ENCODE peak calls at places on chromosomes 6 and 20, in eight cellular contexts. L is fibroblast of lung, E is heart right ventricle, Y is HCT116, S is thoracic aorta, K is breast epithelium, V is SK-N-SH, M is GM23248. F is an unnamed sample.

GRCh38 chr20:4592316-4593148 is 129.2 kb upstream of the PRND start:
- DNase-seq in Y (no peak), K (no peak), E (no peak), M (peak; percentile 64), S (no peak), V (peak; percentile 84), L (peak; percentile 31), F (peak; percentile 53)

GRCh38 chr6:112910256-112910655 is 563.1 kb downstream of the RFPL4B start:
- DNase-seq in Y (no peak), V (no peak), L (peak; percentile 75), S (no peak), M (peak; percentile 31), K (no peak), E (no peak), F (peak; percentile 23)

GRCh38 chr6:3195695-3196497 is 31.6 kb downstream of the TUBB2B start:
- DNase-seq in M (peak; percentile 18), S (no peak), V (peak; percentile 63), K (no peak), E (no peak), Y (peak; percentile 19), L (peak; percentile 36), F (no peak)

GRCh38 chr20:10586296-10586695 is 87.5 kb downstream of the JAG1 start:
- DNase-seq in E (no peak), K (no peak), L (peak; percentile 55), Y (no peak), M (no peak), V (no peak), S (no peak), F (no peak)

GRCh38 chr6:74606488-74607135 is 599.2 kb downstream of the COL12A1 start:
- DNase-seq in Y (no peak), L (peak; percentile 97), M (peak; percentile 94), E (no peak), S (no peak), K (no peak), V (no peak), F (peak; percentile 96)

GRCh38 chr6:37583261-37583660 is 83.6 kb upstream of the CCDC167 start:
- DNase-seq in K (no peak), M (no peak), S (no peak), E (no peak), V (no peak), L (no peak), Y (no peak), F (no peak)

GRCh38 chr6:163860194-163861081 is 445.9 kb downstream of the QKI start:
- DNase-seq in K (no peak), L (peak; percentile 77), E (no peak), Y (no peak), V (peak; percentile 81), M (peak; percentile 22), S (no peak), F (peak; percentile 70)

GRCh38 chr20:4633780-4634179 is 87.9 kb upstream of the PRND start:
- DNase-seq in Y (no peak), K (no peak), V (no peak), M (peak; percentile 89), S (no peak), L (peak; percentile 97), E (no peak), F (peak; percentile 91)

GRCh38 chr20:61543086-61543485 is 291.0 kb downstream of the CDH4 start:
- DNase-seq in L (no peak), K (no peak), S (no peak), E (no peak), M (no peak), V (no peak), Y (no peak), F (no peak)

GRCh38 chr20:40545478-40545877 is 143.6 kb downstream of the MAFB start:
- DNase-seq in E (no peak), M (no peak), K (no peak), L (no peak), Y (no peak), S (no peak), V (no peak), F (no peak)

GRCh38 chr6:51812231-51812630 is 275.2 kb downstream of the PKHD1 start:
- DNase-seq in M (no peak), L (no peak), K (no peak), E (no peak), Y (no peak), V (no peak), S (no peak), F (no peak)

GRCh38 chr6:112833546-112834215 is 486.6 kb downstream of the RFPL4B start:
- DNase-seq in M (no peak), K (no peak), V (no peak), S (no peak), Y (no peak), L (peak; percentile 65), E (no peak), F (no peak)

DNA sequence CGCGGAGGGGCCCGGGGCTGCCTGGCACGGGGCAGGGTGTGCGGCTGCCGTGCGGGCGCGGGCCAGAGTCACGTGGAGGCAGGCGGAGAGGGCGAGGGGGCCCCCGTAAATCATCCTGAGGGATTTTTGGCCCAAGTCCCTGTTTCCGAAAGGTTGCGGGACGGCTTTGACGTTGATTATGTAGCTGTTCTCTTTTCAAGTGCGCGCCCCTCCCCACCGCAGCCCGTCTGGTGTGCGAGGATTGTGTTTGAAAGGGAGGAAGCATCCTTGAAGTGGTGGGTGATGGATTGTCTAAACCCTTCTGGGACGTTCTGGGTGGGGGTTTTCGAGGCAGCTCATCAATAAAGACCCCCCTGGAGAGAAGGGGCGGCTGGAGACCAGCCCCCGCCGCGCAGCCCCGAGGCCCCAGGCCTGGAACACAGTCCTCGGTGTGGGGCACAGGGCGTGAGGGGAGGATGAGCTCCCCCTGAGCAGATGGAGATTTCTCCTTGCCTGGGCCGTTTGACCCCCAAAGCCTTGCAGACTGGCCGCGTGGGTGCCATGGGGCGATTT is 7.0 kb upstream of the FOXF2 start:
- DNase-seq in M (no peak), S (no peak), E (no peak), K (no peak), V (no peak), L (no peak), Y (no peak), F (no peak)
- H3K27me3 ChIP-seq in M (peaks cover 58% of the 10 kb centered on the region), S (peaks cover 48% of the 10 kb centered on the region), E (peaks cover 100% of the 10 kb centered on the region), K (peaks cover 92% of the 10 kb centered on the region), V (peaks cover 98% of the 10 kb centered on the region), L (no peaks in the 10 kb centered on the region), Y (no peaks in the 10 kb centered on the region), F (peaks cover 100% of the 10 kb centered on the region)

GRCh38 chr6:44471271-44471981 is 83.9 kb downstream of the CDC5L start:
- DNase-seq in E (no peak), Y (no peak), K (no peak), M (no peak), L (no peak), S (no peak), V (no peak), F (no peak)

GRCh38 chr6:44473393-44473792 is 85.9 kb downstream of the CDC5L start:
- DNase-seq in V (no peak), E (no peak), K (no peak), Y (no peak), L (no peak), S (no peak), M (no peak), F (no peak)

GRCh38 chr6:44473870-44474631 is 86.5 kb downstream of the CDC5L start:
- DNase-seq in E (no peak), M (no peak), V (no peak), S (no peak), Y (no peak), K (no peak), L (no peak), F (no peak)

GRCh38 chr6:44470746-44471145 is 83.2 kb downstream of the CDC5L start:
- DNase-seq in L (no peak), Y (no peak), K (no peak), V (no peak), E (no peak), S (no peak), M (no peak), F (no peak)

DNA sequence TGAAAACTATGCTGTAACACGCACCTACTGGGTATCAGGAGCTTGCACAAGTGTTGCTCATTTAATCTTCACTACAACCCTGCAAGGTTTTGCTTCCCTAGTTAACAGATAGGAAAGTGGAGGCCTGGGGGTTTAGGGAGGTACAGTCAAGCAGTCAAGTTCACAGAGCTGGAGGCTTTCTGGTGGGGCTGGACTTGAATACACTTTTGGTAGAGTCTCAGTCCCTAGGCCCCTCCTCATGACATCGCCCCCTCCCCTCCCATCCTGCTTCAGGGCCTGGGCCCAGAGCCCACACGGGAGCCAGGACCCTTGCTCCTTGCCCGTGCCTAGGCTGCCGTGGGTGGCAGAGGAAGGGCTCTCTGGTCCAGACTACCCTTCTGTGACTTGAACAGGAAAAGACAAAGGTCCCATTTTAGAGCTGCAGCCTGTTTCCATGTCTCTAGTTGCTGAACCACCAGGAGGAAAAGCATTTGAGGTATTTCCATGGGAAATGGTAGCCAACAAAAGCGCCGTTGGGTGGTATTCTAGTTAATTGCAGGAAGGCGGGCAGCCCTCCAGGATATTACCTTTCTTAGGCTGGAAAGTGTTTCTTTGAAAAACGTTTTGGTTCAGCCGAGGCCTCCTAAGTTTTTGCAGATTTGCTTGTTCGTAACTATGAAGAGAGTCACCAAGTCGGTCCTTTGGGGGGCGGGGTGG is 84.9 kb downstream of the CDC5L start:
- DNase-seq in S (no peak), L (no peak), K (no peak), V (no peak), M (no peak), E (no peak), Y (no peak), F (no peak)
- H3K27ac ChIP-seq in S (no peak overlapping the region), L (no peak overlapping the region), K (no peak overlapping the region), V (no peak overlapping the region), M (no peak overlapping the region), E (no peak overlapping the region), Y (no peak overlapping the region), F (peak overlapping the region; percentile 49)

DNA sequence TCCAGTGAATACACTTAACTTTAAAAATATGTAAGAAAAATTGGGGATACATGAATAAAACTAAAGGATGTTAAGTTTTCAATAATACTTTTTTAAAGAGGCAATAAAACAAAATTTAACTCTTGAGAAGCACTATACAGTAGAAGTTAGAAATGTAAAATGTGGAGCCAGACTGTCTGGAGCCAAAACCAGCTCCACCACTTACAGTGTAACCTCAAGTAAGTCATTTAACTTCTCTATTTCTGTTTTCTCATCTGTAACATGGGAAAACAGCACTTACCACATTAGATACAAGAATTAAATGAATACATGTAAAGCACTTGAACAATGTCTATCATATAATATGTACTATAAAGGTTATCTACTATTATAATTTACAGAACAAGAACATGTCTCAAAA is 6.7 kb downstream of the ATG5 start:
- DNase-seq in M (no peak), E (no peak), S (no peak), L (no peak), Y (no peak), V (no peak), K (no peak), F (no peak)
- H3K4me1 ChIP-seq in M (peaks cover under 1% of the 10 kb centered on the region), E (peaks cover 15% of the 10 kb centered on the region), S (peaks cover 3% of the 10 kb centered on the region), L (peaks cover under 1% of the 10 kb centered on the region), Y (peaks cover under 1% of the 10 kb centered on the region), V (peaks cover 7% of the 10 kb centered on the region), K (no peaks in the 10 kb centered on the region), F (peaks cover 22% of the 10 kb centered on the region)

GRCh38 chr6:125220712-125221111 is 67.1 kb downstream of the TPD52L1 start:
- DNase-seq in V (no peak), L (peak; percentile 57), K (peak; percentile 36), E (peak; percentile 32), S (no peak), M (peak; percentile 66), Y (no peak), F (no peak)
- H3K27me3 ChIP-seq in V (peaks cover 10% of the 10 kb centered on the region), L (no peaks in the 10 kb centered on the region), K (no peaks in the 10 kb centered on the region), E (no peaks in the 10 kb centered on the region), S (no peaks in the 10 kb centered on the region), M (no peaks in the 10 kb centered on the region), Y (no peaks in the 10 kb centered on the region), F (no peaks in the 10 kb centered on the region)

F was measured in cardiac muscle cell.